ENCODE peak calls at places on chromosome 21, in four cellular contexts. D is aorta, Q is ovary, A is hepatocyte. L is an unnamed sample. For H3K27me3, the result is how much of the 10 kb centered on the place peaks cover.

GRCh38 chr21:26405735-26406361 is 167.2 kb downstream of the CYYR1 start:
- DNase-seq in A (peak), D (no peak), Q (no peak), L (peak)

GRCh38 chr21:24045775-24046215 is 1561.5 kb downstream of the MRPL39 start:
- DNase-seq in A (peak), D (peak), Q (peak), L (peak)

GRCh38 chr21:15397258-15397657 is 332.5 kb upstream of the NRIP1 start:
- DNase-seq in Q (no peak), D (no peak), A (no peak), L (no peak)

GRCh38 chr21:24470852-24471251 is 1136.4 kb downstream of the MRPL39 start:
- DNase-seq in A (no peak), Q (no peak), D (no peak), L (no peak)

GRCh38 chr21:17613242-17613676 is 558 bp upstream of the BTG3 start:
- DNase-seq in Q (peak), D (peak), A (peak), L (peak)

GRCh38 chr21:31801551-31802234 is 69.8 kb upstream of the SCAF4 start:
- DNase-seq in D (no peak), A (no peak), Q (no peak), L (no peak)

GRCh38 chr21:39715804-39716397 is 29.1 kb upstream of the IGSF5 start:
- DNase-seq in A (peak), D (peak), Q (peak), L (peak)

GRCh38 chr21:37072239-37072987 is 458 bp downstream of the PIGP start:
- DNase-seq in D (no peak), Q (peak), A (peak), L (peak)

GRCh38 chr21:31927872-31928476 is 55.2 kb downstream of the HUNK start:
- DNase-seq in D (no peak), A (no peak), Q (no peak), L (no peak)

GRCh38 chr21:28521932-28522826 is 470.5 kb downstream of the LTN1 start:
- DNase-seq in A (peak), D (no peak), Q (no peak), L (peak)

GRCh38 chr21:15324542-15324941 is 259.7 kb upstream of the NRIP1 start:
- DNase-seq in D (no peak), A (no peak), Q (no peak), L (no peak)

GRCh38 chr21:15285567-15285966 is 220.8 kb upstream of the NRIP1 start:
- DNase-seq in D (no peak), A (no peak), Q (no peak), L (no peak)

GRCh38 chr21:29258626-29259335 is 39.9 kb upstream of the BACH1 start:
- DNase-seq in A (no peak), Q (no peak), D (no peak), L (peak)

GRCh38 chr21:14453964-14454641 is 71.2 kb upstream of the HSPA13 start:
- DNase-seq in Q (no peak), A (no peak), D (no peak), L (peak)

GRCh38 chr21:38306833-38307232 is 50.0 kb downstream of the KCNJ15 start:
- DNase-seq in Q (no peak), A (peak), D (no peak), L (no peak)

GRCh38 chr21:37358392-37358791 is 8.2 kb upstream of the DYRK1A start:
- DNase-seq in A (no peak), D (no peak), Q (no peak), L (no peak)

GRCh38 chr21:14215971-14216621 is at the start of gene RBM11:
- DNase-seq in A (peak), Q (peak), D (peak), L (peak)

GRCh38 chr21:15682977-15683376 is 46.8 kb upstream of the USP25 start:
- DNase-seq in D (no peak), A (no peak), Q (no peak), L (no peak)

GRCh38 chr21:19245188-19245580 is 841.6 kb upstream of the TMPRSS15 start:
- DNase-seq in A (no peak), Q (no peak), D (peak), L (no peak)

GRCh38 chr21:21268061-21268471 is 269.9 kb downstream of the NCAM2 start:
- DNase-seq in Q (no peak), A (no peak), D (no peak), L (no peak)

GRCh38 chr21:31557421-31557955 is 102.0 kb upstream of the SOD1 start:
- DNase-seq in A (peak), Q (no peak), D (no peak), L (no peak)

GRCh38 chr21:41602511-41602910 is 94.6 kb upstream of the TMPRSS2 start:
- DNase-seq in Q (no peak), A (no peak), D (no peak), L (no peak)
- H3K4me3 ChIP-seq in Q (no peak), A (no peak), D (no peak), L (no peak)

GRCh38 chr21:34278451-34278850 is 85.4 kb upstream of the KCNE2 start:
- DNase-seq in D (no peak), A (no peak), Q (no peak), L (no peak)

GRCh38 chr21:34279883-34280282 is 83.9 kb upstream of the KCNE2 start:
- DNase-seq in D (no peak), Q (no peak), A (no peak), L (no peak)

GRCh38 chr21:34279285-34279684 is 84.5 kb upstream of the KCNE2 start:
- DNase-seq in A (no peak), Q (no peak), D (no peak), L (no peak)

GRCh38 chr21:34274001-34274400 is 89.8 kb upstream of the KCNE2 start:
- DNase-seq in Q (no peak), A (no peak), D (no peak), L (no peak)

GRCh38 chr21:34276711-34277425 is 86.9 kb upstream of the KCNE2 start:
- DNase-seq in D (no peak), A (no peak), Q (no peak), L (no peak)
- H3K27me3 ChIP-seq in D (under half), A (under half), Q (under half), L (under half)

GRCh38 chr21:46431448-46431847 is 27.2 kb upstream of the DIP2A start:
- DNase-seq in D (no peak), A (no peak), Q (no peak), L (no peak)

GRCh38 chr21:46429754-46430681 is 28.7 kb upstream of the DIP2A start:
- DNase-seq in D (no peak), A (no peak), Q (no peak), L (no peak)

GRCh38 chr21:46428987-46429710 is 29.5 kb upstream of the DIP2A start:
- DNase-seq in A (no peak), D (no peak), Q (no peak), L (no peak)

GRCh38 chr21:46434322-46434958 is 24.3 kb upstream of the DIP2A start:
- DNase-seq in Q (no peak), A (no peak), D (no peak), L (no peak)

GRCh38 chr21:46431884-46432488 is 26.7 kb upstream of the DIP2A start:
- DNase-seq in D (no peak), Q (no peak), A (no peak), L (no peak)
- H3K4me3 ChIP-seq in D (no peak), Q (no peak), A (no peak), L (no peak)

GRCh38 chr21:42622284-42622683 is 31.1 kb upstream of the PDE9A start:
- DNase-seq in D (no peak), Q (no peak), A (no peak), L (no peak)
- H3K27me3 ChIP-seq in D (under half), Q (under half), A (under half), L (under half)

GRCh38 chr21:35945089-35945671 is 115.1 kb downstream of the SETD4 start:
- DNase-seq in D (no peak), Q (no peak), A (no peak), L (no peak)

GRCh38 chr21:35943752-35944151 is 116.6 kb downstream of the SETD4 start:
- DNase-seq in Q (no peak), D (no peak), A (no peak), L (no peak)

GRCh38 chr21:35942211-35943144 is 117.8 kb downstream of the SETD4 start:
- DNase-seq in Q (no peak), A (no peak), D (no peak), L (no peak)

GRCh38 chr21:35940074-35940927 is 120.0 kb downstream of the SETD4 start:
- DNase-seq in Q (peak), A (peak), D (peak), L (peak)
- H3K4me3 ChIP-seq in Q (no peak), A (no peak), D (no peak), L (no peak)

DNA sequence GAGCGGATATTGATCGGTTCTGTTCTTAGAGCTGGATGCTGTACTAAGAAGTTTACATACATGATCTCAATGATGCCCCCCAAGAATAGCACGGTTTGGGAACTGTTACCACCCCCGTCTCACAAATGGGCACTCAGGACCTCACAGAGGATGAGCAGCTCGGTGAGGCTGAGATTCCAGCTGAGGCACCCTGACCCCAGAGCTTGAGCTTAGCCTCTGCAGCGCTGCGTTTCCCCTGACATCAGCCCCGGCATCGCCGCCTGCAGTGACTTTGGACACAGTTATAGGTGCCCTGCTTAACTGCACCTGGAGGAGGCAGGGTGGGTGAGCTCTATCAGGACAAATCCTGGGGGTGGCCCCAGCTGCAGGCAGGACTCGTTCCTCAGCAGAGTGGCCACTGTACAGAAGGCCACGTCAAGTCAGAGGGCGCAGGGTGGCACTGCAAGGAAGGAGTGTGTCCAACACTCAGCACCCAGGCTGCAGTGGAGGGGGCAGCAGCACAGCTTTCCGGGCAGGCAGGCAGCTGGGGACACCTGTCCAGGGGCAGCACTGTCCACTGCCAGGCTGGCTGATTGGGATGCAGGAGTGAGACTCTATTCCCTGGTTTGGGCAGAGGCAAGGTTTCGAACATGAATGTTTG is 65.8 kb upstream of the ABCG1 start:
- DNase-seq in D (no peak), Q (no peak), A (no peak), L (no peak)
- H3K27me3 ChIP-seq in D (under half), Q (under half), A (under half), L (under half)

GRCh38 chr21:33938381-33938780 is 22.8 kb upstream of the ATP5PO start:
- DNase-seq in Q (no peak), A (no peak), D (no peak), L (no peak)

GRCh38 chr21:33939224-33939623 is 23.6 kb upstream of the ATP5PO start:
- DNase-seq in A (no peak), Q (no peak), D (no peak), L (no peak)

GRCh38 chr21:33936221-33937038 is 20.8 kb upstream of the ATP5PO start:
- DNase-seq in Q (no peak), A (no peak), D (no peak), L (no peak)

GRCh38 chr21:33937931-33938339 is 22.3 kb upstream of the ATP5PO start:
- DNase-seq in Q (no peak), A (no peak), D (no peak), L (no peak)

GRCh38 chr21:33937146-33937545 is 21.5 kb upstream of the ATP5PO start:
- DNase-seq in Q (no peak), D (no peak), A (no peak), L (no peak)
- H3K4me3 ChIP-seq in Q (no peak), D (no peak), A (no peak), L (no peak)

GRCh38 chr21:35751171-35751570 is 309.2 kb downstream of the SETD4 start:
- DNase-seq in Q (no peak), D (no peak), A (no peak), L (no peak)

GRCh38 chr21:35749904-35750303 is 310.4 kb downstream of the SETD4 start:
- DNase-seq in A (no peak), Q (no peak), D (no peak), L (no peak)

GRCh38 chr21:35748683-35749314 is 311.5 kb downstream of the SETD4 start:
- DNase-seq in D (no peak), Q (no peak), A (no peak), L (no peak)

GRCh38 chr21:35754583-35754982 is 305.7 kb downstream of the SETD4 start:
- DNase-seq in D (no peak), Q (no peak), A (no peak), L (no peak)

GRCh38 chr21:35753308-35753707 is 307.0 kb downstream of the SETD4 start:
- DNase-seq in A (no peak), Q (no peak), D (no peak), L (no peak)
- H3K27me3 ChIP-seq in A (under half), Q (under half), D (under half), L (under half)

GRCh38 chr21:44614161-44614631 is 2.3 kb downstream of the KRTAP10-8 start:
- DNase-seq in D (no peak), A (no peak), Q (no peak), L (no peak)
- H3K4me3 ChIP-seq in D (no peak), A (no peak), Q (no peak), L (no peak)

GRCh38 chr21:32958288-32958992 is 67.3 kb upstream of the OLIG2 start:
- DNase-seq in D (no peak), A (no peak), Q (no peak), L (no peak)
- H3K27me3 ChIP-seq in D (under half), A (under half), Q (under half), L (under half)